ENCODE peak calls at places on chromosomes 16 and 17, in eight cellular contexts. J is NCI-H1694; D is activated CD8-positive, alpha-beta memory T cell treated with anti-CD3 and anti-CD28 coated beads for 4 hours; K is HL-60; U is fibroblast of mammary gland; R is HCT116; E is NCI-H1417; G is fibroblast of lung. W is an unnamed sample.

GRCh38 chr17:31696184-31696602 is 162.9 kb downstream of the COPRS start:
- DNase-seq in J (no peak), D (no peak), K (no peak), U (peak), R (no peak), E (no peak), G (peak), W (no peak)

GRCh38 chr17:81572499-81573030 is 20.4 kb upstream of the FAAP100 start:
- DNase-seq in J (peak), D (no peak), K (no peak), U (no peak), R (no peak), E (no peak), G (no peak), W (no peak)

GRCh38 chr17:80663783-80664206 is 119.2 kb downstream of the RPTOR start:
- DNase-seq in J (no peak), D (no peak), K (no peak), U (peak), R (no peak), E (peak), G (peak), W (no peak)

GRCh38 chr16:79598341-79599181 is 2.0 kb downstream of the MAF start:
- DNase-seq in J (no peak), D (no peak), K (no peak), U (peak), R (no peak), E (peak), G (peak), W (peak)

GRCh38 chr17:73139296-73139695 is 25.5 kb upstream of the SSTR2 start:
- DNase-seq in J (no peak), D (no peak), K (no peak), U (no peak), R (no peak), E (no peak), G (no peak), W (no peak)

GRCh38 chr16:29198731-29199521 is 207.6 kb downstream of the NPIPB11 start:
- DNase-seq in J (no peak), D (no peak), K (no peak), U (no peak), R (no peak), E (no peak), G (no peak), W (no peak)

GRCh38 chr17:69339937-69340336 is 13.0 kb upstream of the ABCA5 start:
- DNase-seq in J (no peak), D (no peak), K (no peak), U (no peak), R (no peak), E (no peak), G (peak), W (no peak)

GRCh38 chr17:45104907-45105624 is 27.2 kb downstream of the PLCD3 start:
- DNase-seq in J (no peak), D (no peak), K (no peak), U (no peak), R (no peak), E (no peak), G (no peak), W (no peak)

GRCh38 chr17:79047923-79048825 is 24.2 kb downstream of the C1QTNF1 start:
- DNase-seq in J (no peak), D (no peak), K (no peak), U (peak), R (no peak), E (peak), G (no peak), W (no peak)

GRCh38 chr16:84082835-84083569 is 33.7 kb downstream of the MBTPS1 start:
- DNase-seq in J (no peak), D (no peak), K (peak), U (no peak), R (no peak), E (no peak), G (no peak), W (no peak)

GRCh38 chr17:49588726-49589555 is 13.3 kb downstream of the NXPH3 start:
- DNase-seq in J (no peak), D (no peak), K (no peak), U (peak), R (no peak), E (no peak), G (peak), W (no peak)

GRCh38 chr16:56203052-56203451 is 11.8 kb downstream of the GNAO1 start:
- DNase-seq in J (peak), D (no peak), K (peak), U (peak), R (peak), E (no peak), G (no peak), W (no peak)

GRCh38 chr17:1399366-1399678 is 700 bp downstream of the YWHAE start:
- DNase-seq in J (no peak), D (peak), K (no peak), U (no peak), R (no peak), E (no peak), G (no peak), W (no peak)

GRCh38 chr17:83030432-83030831 is 49.0 kb upstream of the METRNL start:
- DNase-seq in J (no peak), D (no peak), K (no peak), U (no peak), R (no peak), E (no peak), G (no peak), W (no peak)

GRCh38 chr17:7045492-7046126 is 1.7 kb upstream of the SLC16A11 start:
- DNase-seq in J (peak), D (no peak), K (no peak), U (peak), R (peak), E (peak), G (peak), W (no peak)

GRCh38 chr17:48960834-48961515 is 7.4 kb downstream of the GIP start:
- DNase-seq in J (no peak), D (no peak), K (no peak), U (peak), R (no peak), E (no peak), G (no peak), W (no peak)

GRCh38 chr17:1362065-1362848 is 37.8 kb downstream of the YWHAE start:
- DNase-seq in J (no peak), D (no peak), K (no peak), U (no peak), R (no peak), E (no peak), G (no peak), W (no peak)

GRCh38 chr17:909642-910323 is 69.8 kb downstream of the NXN start:
- DNase-seq in J (no peak), D (no peak), K (no peak), U (peak), R (no peak), E (peak), G (no peak), W (no peak)

W was measured in dorsolateral prefrontal cortex.